ENCODE peak calls at places on chromosomes 5 and 9, in ten cellular contexts. N is activated B cell treated with CpG ODN at 0.5 μM for 24 hours, J is breast epithelium, U is AG10803, D is colonic mucosa, I is HepG2, C is GM23338, B is thoracic aorta, A is fibroblast of the aortic adventitia, Y is heart right ventricle. R is an unnamed sample.

GRCh38 chr9:89421595-89421994 is 76.3 kb downstream of the SEMA4D start:
- DNase-seq in A (no peak), I (no peak), J (no peak), C (no peak), D (no peak), U (no peak), N (no peak), Y (no peak), B (no peak), R (no peak)

GRCh38 chr9:104780796-104781395 is 17.0 kb downstream of the NIPSNAP3B start:
- DNase-seq in J (no peak), N (no peak), U (peak), Y (no peak), D (no peak), A (peak), C (peak), B (no peak), I (no peak), R (no peak)

GRCh38 chr5:80238778-80239679 is 16.8 kb downstream of the SERINC5 start:
- DNase-seq in Y (peak), C (no peak), D (peak), B (no peak), N (no peak), U (peak), A (peak), I (no peak), J (peak), R (no peak)

GRCh38 chr9:129081388-129081889 is 528 bp downstream of the DOLPP1 start:
- DNase-seq in C (peak), I (no peak), A (no peak), U (no peak), J (no peak), N (no peak), D (no peak), Y (no peak), B (no peak), R (no peak)

GRCh38 chr5:102138243-102138653 is 157.8 kb downstream of the SLCO4C1 start:
- DNase-seq in Y (no peak), J (no peak), U (no peak), A (no peak), I (peak), C (no peak), D (peak), N (no peak), B (no peak), R (no peak)

GRCh38 chr9:132965478-132965877 is 13.0 kb upstream of the GFI1B start:
- DNase-seq in U (no peak), D (no peak), B (no peak), J (no peak), Y (no peak), A (no peak), N (no peak), C (no peak), I (no peak), R (no peak)

GRCh38 chr5:121691478-121691877 is 160.2 kb upstream of the FTMT start:
- DNase-seq in C (peak), A (no peak), Y (no peak), N (no peak), J (no peak), I (peak), B (no peak), U (peak), D (no peak), R (no peak)

GRCh38 chr5:9712506-9713285 is 82.5 kb upstream of the TAS2R1 start:
- DNase-seq in N (no peak), D (no peak), Y (no peak), J (no peak), C (no peak), U (peak), A (peak), B (no peak), I (no peak), R (no peak)

GRCh38 chr5:143806568-143806967 is 5.4 kb upstream of the HMHB1 start:
- DNase-seq in B (no peak), Y (no peak), N (no peak), C (no peak), A (no peak), U (no peak), I (no peak), J (no peak), D (no peak), R (no peak)

GRCh38 chr5:127192836-127193341 is 97.7 kb upstream of the MEGF10 start:
- DNase-seq in C (no peak), D (no peak), U (peak), B (no peak), J (no peak), N (no peak), I (no peak), A (no peak), Y (no peak), R (no peak)

GRCh38 chr5:72558383-72558782 is 51.2 kb upstream of the ZNF366 start:
- DNase-seq in A (peak), Y (no peak), N (no peak), D (no peak), I (no peak), B (no peak), U (no peak), C (no peak), J (no peak), R (no peak)

GRCh38 chr9:121698627-121699270 is 47.3 kb downstream of the DAB2IP start:
- DNase-seq in D (no peak), U (peak), B (no peak), I (no peak), C (peak), Y (no peak), A (no peak), J (no peak), N (peak), R (no peak)

GRCh38 chr5:96936431-96937221 is 746 bp downstream of the LNPEP start:
- DNase-seq in Y (peak), C (peak), U (peak), N (peak), D (peak), B (no peak), A (peak), J (peak), I (peak), R (no peak)

GRCh38 chr9:107667700-107668099 is 178.1 kb upstream of the KLF4 start:
- DNase-seq in J (no peak), D (no peak), N (no peak), B (no peak), A (peak), U (no peak), Y (peak), C (no peak), I (no peak), R (no peak)

GRCh38 chr9:92455217-92455616 is 27.1 kb downstream of the ASPN start:
- DNase-seq in A (no peak), C (peak), Y (no peak), N (no peak), I (peak), U (no peak), D (no peak), J (no peak), B (no peak), R (no peak)

GRCh38 chr9:134571326-134571871 is 70.2 kb upstream of the COL5A1 start:
- DNase-seq in B (no peak), Y (peak), A (no peak), C (no peak), U (no peak), I (no peak), N (no peak), J (no peak), D (peak), R (no peak)

GRCh38 chr9:115462623-115463022 is 344.7 kb upstream of the TNC start:
- DNase-seq in J (no peak), N (no peak), C (no peak), I (no peak), U (no peak), Y (no peak), A (no peak), D (no peak), B (no peak), R (no peak)

GRCh38 chr9:134134949-134135342 is 936 bp upstream of the WDR5 start:
- DNase-seq in U (no peak), N (no peak), B (no peak), D (no peak), C (no peak), I (no peak), Y (no peak), J (no peak), A (peak), R (no peak)

GRCh38 chr9:127683723-127684122 is 23.1 kb upstream of the CFAP157 start:
- DNase-seq in D (no peak), I (no peak), B (no peak), C (no peak), N (no peak), J (no peak), U (peak), Y (no peak), A (peak), R (no peak)

GRCh38 chr5:40356248-40356647 is 323.5 kb upstream of the PTGER4 start:
- DNase-seq in Y (no peak), A (peak), U (no peak), C (no peak), B (no peak), J (no peak), D (no peak), I (no peak), N (no peak), R (no peak)

GRCh38 chr9:63817622-63818518 is 1467.1 kb downstream of the FOXD4L5 start:
- DNase-seq in B (no peak), C (peak), A (peak), N (peak), U (peak), Y (peak), J (peak), I (peak), D (peak), R (peak)

GRCh38 chr5:15021286-15022046 is 149.9 kb upstream of the ANKH start:
- DNase-seq in I (no peak), Y (no peak), C (no peak), J (no peak), U (peak), A (peak), D (no peak), B (no peak), N (no peak), R (no peak)

GRCh38 chr9:123046796-123047195 is 13.3 kb downstream of the GPR21 start:
- DNase-seq in D (no peak), J (no peak), B (no peak), A (no peak), U (no peak), I (peak), C (no peak), N (no peak), Y (no peak), R (no peak)

GRCh38 chr5:138611295-138612220 is 36.4 kb upstream of the HSPA9 start:
- DNase-seq in I (no peak), A (no peak), C (peak), N (no peak), U (no peak), B (no peak), D (no peak), J (no peak), Y (no peak), R (no peak)

GRCh38 chr5:88690619-88691560 is 192.1 kb downstream of the MEF2C start:
- DNase-seq in Y (peak), B (no peak), C (peak), J (peak), A (peak), N (peak), I (peak), D (peak), U (peak), R (no peak)

GRCh38 chr5:139543423-139543991 is 17.6 kb upstream of the UBE2D2 start:
- DNase-seq in J (no peak), U (peak), C (peak), A (no peak), I (no peak), D (peak), N (peak), Y (peak), B (no peak), R (peak)

GRCh38 chr5:138951091-138951985 is 76.2 kb upstream of the LRRTM2 start:
- DNase-seq in I (no peak), J (no peak), C (no peak), D (no peak), N (no peak), B (no peak), Y (no peak), A (no peak), U (no peak), R (no peak)

GRCh38 chr9:33992622-33993021 is 56.1 kb downstream of the UBAP2 start:
- DNase-seq in D (no peak), A (peak), N (no peak), Y (no peak), B (no peak), I (no peak), J (no peak), C (no peak), U (no peak), R (no peak)

GRCh38 chr5:6356578-6357164 is 21.7 kb downstream of the MED10 start:
- DNase-seq in N (no peak), Y (no peak), I (no peak), J (no peak), B (no peak), C (no peak), A (no peak), D (no peak), U (no peak), R (no peak)

GRCh38 chr5:154397652-154398406 is 48.0 kb upstream of the SAP30L start:
- DNase-seq in B (no peak), A (no peak), D (peak), U (no peak), N (no peak), C (no peak), J (no peak), Y (peak), I (no peak), R (no peak)

GRCh38 chr9:734831-735511 is 106.5 kb upstream of the DMRT1 start:
- DNase-seq in C (no peak), U (peak), Y (peak), J (peak), D (no peak), N (no peak), I (peak), B (no peak), A (peak), R (no peak)

GRCh38 chr5:3609120-3609681 is 13.6 kb downstream of the IRX1 start:
- DNase-seq in B (no peak), I (no peak), U (no peak), C (no peak), J (no peak), A (no peak), D (no peak), N (no peak), Y (no peak), R (no peak)

GRCh38 chr5:120152472-120152871 is 311.6 kb upstream of the PRR16 start:
- DNase-seq in U (peak), D (no peak), Y (no peak), B (no peak), N (no peak), C (no peak), I (no peak), J (no peak), A (peak), R (no peak)

GRCh38 chr9:35566417-35566816 is 38.6 kb upstream of the TESK1 start:
- DNase-seq in U (peak), I (no peak), Y (no peak), A (peak), C (no peak), J (no peak), N (no peak), D (no peak), B (no peak), R (no peak)

GRCh38 chr5:133792683-133793082 is 175.7 kb downstream of the C5orf15 start:
- DNase-seq in U (no peak), B (no peak), C (no peak), I (no peak), N (no peak), J (no peak), Y (no peak), D (no peak), A (no peak), R (no peak)

GRCh38 chr9:16575142-16575877 is 295.2 kb downstream of the BNC2 start:
- DNase-seq in U (no peak), I (no peak), N (no peak), C (no peak), B (no peak), Y (no peak), J (no peak), A (no peak), D (no peak), R (no peak)

GRCh38 chr9:129278391-129279237 is 100.6 kb upstream of the IER5L start:
- DNase-seq in B (no peak), C (peak), I (no peak), A (no peak), N (peak), D (peak), Y (no peak), J (peak), U (no peak), R (peak)

GRCh38 chr5:59185757-59186385 is 603.0 kb downstream of the RAB3C start:
- DNase-seq in D (no peak), I (no peak), N (no peak), B (no peak), J (no peak), A (no peak), U (no peak), C (no peak), Y (no peak), R (no peak)
- TF ChIP-seq CTCF in D (no peak), I (no peak), N (no peak), B (no peak), J (no peak), A (no peak), U (no peak), C (peak), Y (no peak), R (no peak)

DNA sequence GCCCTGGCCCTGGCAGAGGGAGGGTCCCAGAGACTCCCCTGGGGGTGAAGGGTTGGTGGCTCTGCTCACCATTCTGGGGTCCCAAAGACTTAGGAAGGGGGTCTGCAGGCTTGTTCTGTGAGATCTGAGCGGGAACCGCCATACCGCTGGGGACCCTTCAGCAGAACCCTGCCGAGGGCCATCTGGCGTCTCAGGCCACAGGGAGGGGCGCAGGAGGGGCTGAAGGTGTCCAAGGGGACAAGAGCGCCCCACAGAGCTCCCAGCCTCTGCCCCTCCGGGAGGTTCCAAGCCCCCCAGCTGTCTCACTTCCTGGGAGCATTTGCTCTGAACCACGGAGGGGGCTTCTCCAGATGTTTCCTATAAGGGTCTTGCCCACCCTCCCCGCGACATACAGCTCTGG is 4.8 kb downstream of the FIBCD1 start:
- DNase-seq in J (no peak), C (no peak), Y (no peak), B (no peak), U (no peak), I (no peak), A (no peak), N (no peak), D (no peak), R (no peak)
- TF ChIP-seq CTCF in J (no peak), C (no peak), Y (no peak), B (no peak), U (no peak), I (no peak), A (no peak), N (no peak), D (no peak), R (no peak)

DNA sequence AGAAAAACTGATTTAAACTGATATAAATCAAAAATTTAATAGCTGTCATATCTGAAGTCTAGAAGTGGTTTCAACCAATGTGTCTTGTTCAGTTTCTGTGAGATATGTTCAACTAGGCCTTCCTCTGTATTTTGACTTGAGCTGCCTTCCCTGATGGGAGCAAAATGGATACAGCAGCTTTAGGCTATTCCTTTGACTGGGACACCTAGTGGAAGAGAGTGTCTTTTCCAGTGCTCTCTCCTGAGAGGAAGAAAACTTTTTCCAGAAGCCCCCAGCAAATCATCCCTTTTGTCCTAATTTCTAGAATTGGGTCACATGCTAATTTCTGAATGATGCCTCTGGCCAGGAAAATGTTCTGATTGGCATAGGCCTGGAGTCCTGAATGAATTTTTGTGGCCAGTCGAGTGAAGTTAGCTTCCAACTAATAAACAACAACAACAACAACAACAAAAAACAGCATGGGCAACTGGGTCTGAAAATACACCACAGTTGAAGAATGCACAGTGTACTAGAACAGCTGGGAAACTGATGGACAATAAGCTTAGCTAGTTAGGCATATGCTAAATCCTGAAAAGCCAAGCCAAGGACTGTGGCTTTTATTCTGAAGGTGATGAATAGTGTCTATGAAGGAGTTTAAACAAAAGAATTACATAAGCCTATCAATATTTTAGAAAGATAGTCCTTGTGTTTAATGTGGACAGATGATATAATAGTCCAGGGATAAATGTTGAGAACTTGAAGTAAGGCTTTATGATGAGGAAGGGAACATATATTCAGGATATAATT is 125.7 kb downstream of the FBN2 start:
- DNase-seq in B (no peak), J (no peak), Y (no peak), I (no peak), C (peak), U (no peak), D (no peak), N (no peak), A (no peak), R (no peak)
- TF ChIP-seq CTCF in B (no peak), J (no peak), Y (no peak), I (no peak), C (peak), U (no peak), D (no peak), N (no peak), A (no peak), R (no peak)

GRCh38 chr5:173885481-173886010 is 2.6 kb upstream of the CPEB4 start:
- DNase-seq in N (no peak), D (peak), C (no peak), J (no peak), B (no peak), U (no peak), I (no peak), A (no peak), Y (no peak), R (no peak)
- TF ChIP-seq CTCF in N (no peak), D (no peak), C (no peak), J (no peak), B (no peak), U (no peak), I (no peak), A (no peak), Y (no peak), R (no peak)

GRCh38 chr5:55994998-55995914 is 493 bp upstream of the IL6ST start:
- DNase-seq in I (peak), C (peak), B (peak), Y (peak), N (peak), U (peak), J (peak), D (peak), A (peak), R (peak)
- TF ChIP-seq CTCF in I (peak), C (no peak), B (peak), Y (peak), N (no peak), U (no peak), J (peak), D (no peak), A (no peak), R (peak)